ENCODE peak calls at places on chromosomes 16 and 17, in five cellular contexts. One of them, this sample, is unnamed.

GRCh38 chr17:27236710-27237315 is 57.1 kb upstream of the WSB1 start:
- DNase-seq in substantia nigra: no peak
- DNase-seq in neural crest cell: peak
- DNase-seq in NCI-H446: peak
- DNase-seq in GM20000: peak
- DNase-seq in this sample: peak

GRCh38 chr17:17565471-17566365 is 25.8 kb downstream of the PEMT start:
- DNase-seq in GM20000: no peak
- DNase-seq in NCI-H446: peak
- DNase-seq in neural crest cell: no peak
- DNase-seq in substantia nigra: no peak
- DNase-seq in this sample: no peak

GRCh38 chr16:2857451-2858244 is at the start of gene PRSS22:
- DNase-seq in GM20000: no peak
- DNase-seq in substantia nigra: no peak
- DNase-seq in neural crest cell: no peak
- DNase-seq in NCI-H446: no peak
- DNase-seq in this sample: no peak

GRCh38 chr16:89600956-89601355 is 12.5 kb upstream of the DPEP1 start:
- DNase-seq in neural crest cell: no peak
- DNase-seq in substantia nigra: no peak
- DNase-seq in GM20000: no peak
- DNase-seq in NCI-H446: no peak
- DNase-seq in this sample: no peak

GRCh38 chr16:29912087-29912486 is 11.8 kb downstream of the ASPHD1 start:
- DNase-seq in GM20000: no peak
- DNase-seq in NCI-H446: no peak
- DNase-seq in neural crest cell: no peak
- DNase-seq in substantia nigra: no peak
- DNase-seq in this sample: no peak

GRCh38 chr17:49530118-49530517 is 35.0 kb downstream of the NGFR start:
- DNase-seq in neural crest cell: no peak
- DNase-seq in GM20000: no peak
- DNase-seq in NCI-H446: no peak
- DNase-seq in substantia nigra: no peak
- DNase-seq in this sample: no peak

GRCh38 chr17:64506201-64506575 is at the start of gene DDX5:
- DNase-seq in substantia nigra: peak
- DNase-seq in neural crest cell: peak
- DNase-seq in NCI-H446: peak
- DNase-seq in GM20000: peak
- DNase-seq in this sample: peak

GRCh38 chr17:50406578-50406977 is 9.3 kb upstream of the LRRC59 start:
- DNase-seq in NCI-H446: no peak
- DNase-seq in substantia nigra: no peak
- DNase-seq in GM20000: no peak
- DNase-seq in neural crest cell: no peak
- DNase-seq in this sample: no peak

GRCh38 chr16:65121870-65122723 is at the start of gene CDH11:
- DNase-seq in neural crest cell: peak
- DNase-seq in substantia nigra: no peak
- DNase-seq in GM20000: no peak
- DNase-seq in NCI-H446: peak
- DNase-seq in this sample: peak

GRCh38 chr17:12485361-12485911 is 180.3 kb upstream of the MYOCD start:
- DNase-seq in neural crest cell: no peak
- DNase-seq in GM20000: no peak
- DNase-seq in substantia nigra: no peak
- DNase-seq in NCI-H446: no peak
- DNase-seq in this sample: no peak

GRCh38 chr16:85315871-85316270 is 203.6 kb upstream of the CIBAR2 start:
- DNase-seq in NCI-H446: no peak
- DNase-seq in GM20000: no peak
- DNase-seq in neural crest cell: no peak
- DNase-seq in substantia nigra: no peak
- DNase-seq in this sample: no peak

GRCh38 chr16:65579050-65579449 is 457.2 kb upstream of the CDH11 start:
- DNase-seq in GM20000: no peak
- DNase-seq in NCI-H446: no peak
- DNase-seq in neural crest cell: no peak
- DNase-seq in substantia nigra: no peak
- DNase-seq in this sample: no peak

GRCh38 chr17:47605006-47605405 is 44.7 kb upstream of the KPNB1 start:
- DNase-seq in NCI-H446: no peak
- DNase-seq in neural crest cell: no peak
- DNase-seq in GM20000: no peak
- DNase-seq in substantia nigra: no peak
- DNase-seq in this sample: no peak

GRCh38 chr17:82868715-82869131 is 28.9 kb upstream of the ZNF750 start:
- DNase-seq in neural crest cell: no peak
- DNase-seq in substantia nigra: no peak
- DNase-seq in GM20000: no peak
- DNase-seq in NCI-H446: no peak
- DNase-seq in this sample: no peak

GRCh38 chr17:19304209-19304608 is 58.3 kb downstream of the B9D1 start:
- DNase-seq in neural crest cell: no peak
- DNase-seq in GM20000: no peak
- DNase-seq in NCI-H446: no peak
- DNase-seq in substantia nigra: peak
- DNase-seq in this sample: no peak

GRCh38 chr16:68825427-68825826 is 17.9 kb upstream of the TANGO6 start:
- DNase-seq in NCI-H446: no peak
- DNase-seq in substantia nigra: no peak
- DNase-seq in GM20000: no peak
- DNase-seq in neural crest cell: no peak
- DNase-seq in this sample: no peak